ENCODE peak calls at places on chromosomes 1 and 21, in eight cellular contexts. One of them, this sample, is unnamed.

GRCh38 chr1:150389650-150390049 is 25.7 kb downstream of the RPRD2 start:
- DNase-seq in GM23248: peak
- DNase-seq in testis: no peak
- DNase-seq in H7: no peak
- DNase-seq in AG09309: no peak
- DNase-seq in cardiac muscle cell: no peak
- DNase-seq in neural progenitor cell: no peak
- DNase-seq in heart right ventricle: no peak
- DNase-seq in this sample: no peak

GRCh38 chr1:2645143-2645542 is 12.3 kb upstream of the MMEL1 start:
- DNase-seq in heart right ventricle: no peak
- DNase-seq in GM23248: no peak
- DNase-seq in AG09309: no peak
- DNase-seq in cardiac muscle cell: no peak
- DNase-seq in neural progenitor cell: no peak
- DNase-seq in H7: no peak
- DNase-seq in testis: no peak
- DNase-seq in this sample: no peak

GRCh38 chr1:211381481-211382181 is 55.0 kb downstream of the TRAF5 start:
- DNase-seq in GM23248: no peak
- DNase-seq in heart right ventricle: no peak
- DNase-seq in neural progenitor cell: no peak
- DNase-seq in H7: no peak
- DNase-seq in testis: no peak
- DNase-seq in cardiac muscle cell: no peak
- DNase-seq in AG09309: no peak
- DNase-seq in this sample: no peak

GRCh38 chr1:8347635-8348034 is 29.7 kb downstream of the SLC45A1 start:
- DNase-seq in AG09309: no peak
- DNase-seq in cardiac muscle cell: no peak
- DNase-seq in neural progenitor cell: no peak
- DNase-seq in heart right ventricle: peak
- DNase-seq in GM23248: no peak
- DNase-seq in testis: no peak
- DNase-seq in H7: no peak
- DNase-seq in this sample: no peak

GRCh38 chr1:187264995-187265602 is 436.4 kb downstream of the PLA2G4A start:
- DNase-seq in neural progenitor cell: peak
- DNase-seq in GM23248: peak
- DNase-seq in AG09309: no peak
- DNase-seq in testis: peak
- DNase-seq in heart right ventricle: no peak
- DNase-seq in H7: peak
- DNase-seq in cardiac muscle cell: peak
- DNase-seq in this sample: peak

GRCh38 chr1:168583571-168583970 is 7.2 kb downstream of the XCL1 start:
- DNase-seq in heart right ventricle: no peak
- DNase-seq in cardiac muscle cell: no peak
- DNase-seq in H7: no peak
- DNase-seq in GM23248: no peak
- DNase-seq in AG09309: no peak
- DNase-seq in testis: no peak
- DNase-seq in neural progenitor cell: no peak
- DNase-seq in this sample: no peak

GRCh38 chr1:25195835-25196234 is 36.5 kb downstream of the SYF2 start:
- DNase-seq in heart right ventricle: no peak
- DNase-seq in cardiac muscle cell: no peak
- DNase-seq in H7: no peak
- DNase-seq in neural progenitor cell: no peak
- DNase-seq in testis: no peak
- DNase-seq in AG09309: no peak
- DNase-seq in GM23248: no peak
- DNase-seq in this sample: no peak

GRCh38 chr1:218479436-218480115 is 134.4 kb downstream of the TGFB2 start:
- DNase-seq in cardiac muscle cell: peak
- DNase-seq in testis: no peak
- DNase-seq in AG09309: peak
- DNase-seq in heart right ventricle: no peak
- DNase-seq in neural progenitor cell: no peak
- DNase-seq in GM23248: peak
- DNase-seq in H7: no peak
- DNase-seq in this sample: peak

GRCh38 chr21:39114871-39115658 is 68.2 kb downstream of the PSMG1 start:
- DNase-seq in AG09309: no peak
- DNase-seq in testis: no peak
- DNase-seq in neural progenitor cell: no peak
- DNase-seq in GM23248: peak
- DNase-seq in cardiac muscle cell: peak
- DNase-seq in heart right ventricle: no peak
- DNase-seq in H7: no peak
- DNase-seq in this sample: no peak

GRCh38 chr1:9239622-9240401 is 5.2 kb downstream of the H6PD start:
- DNase-seq in neural progenitor cell: peak
- DNase-seq in GM23248: peak
- DNase-seq in heart right ventricle: peak
- DNase-seq in AG09309: peak
- DNase-seq in H7: no peak
- DNase-seq in cardiac muscle cell: peak
- DNase-seq in testis: peak
- DNase-seq in this sample: no peak

GRCh38 chr21:39125752-39126485 is 57.3 kb downstream of the PSMG1 start:
- DNase-seq in neural progenitor cell: peak
- DNase-seq in AG09309: no peak
- DNase-seq in heart right ventricle: no peak
- DNase-seq in cardiac muscle cell: peak
- DNase-seq in testis: peak
- DNase-seq in H7: peak
- DNase-seq in GM23248: peak
- DNase-seq in this sample: no peak

GRCh38 chr1:198919667-198920398 is 281.0 kb downstream of the PTPRC start:
- DNase-seq in GM23248: no peak
- DNase-seq in neural progenitor cell: no peak
- DNase-seq in heart right ventricle: no peak
- DNase-seq in AG09309: no peak
- DNase-seq in cardiac muscle cell: peak
- DNase-seq in testis: no peak
- DNase-seq in H7: no peak
- DNase-seq in this sample: no peak

DNA sequence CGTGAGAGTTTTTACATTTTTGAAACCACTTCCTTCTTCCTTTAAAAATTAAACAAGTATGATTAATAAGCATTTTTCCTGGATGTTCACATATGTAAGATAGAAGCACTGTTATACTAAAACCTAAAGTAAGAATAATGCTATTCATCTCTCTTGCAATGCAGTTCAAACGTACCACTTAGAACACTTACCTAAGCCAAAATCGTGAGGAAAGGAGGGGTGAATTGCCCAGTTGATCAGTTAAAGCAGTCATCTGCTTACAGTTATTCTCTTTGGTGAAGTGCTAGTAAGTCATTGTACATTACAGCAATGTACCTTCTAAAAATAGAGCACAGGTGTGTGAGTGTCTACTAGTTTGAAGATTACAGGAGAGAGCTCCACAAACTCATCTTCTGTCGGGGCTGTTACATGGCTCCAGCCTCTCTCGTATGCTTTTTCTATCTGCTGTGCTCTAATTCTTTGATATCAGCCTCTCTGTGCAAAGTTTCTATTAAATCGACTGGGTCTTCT is 3.4 kb downstream of the NCAM2 start:
- DNase-seq in GM23248: no peak
- DNase-seq in cardiac muscle cell: no peak
- DNase-seq in H7: no peak
- DNase-seq in testis: no peak
- DNase-seq in neural progenitor cell: no peak
- DNase-seq in heart right ventricle: no peak
- DNase-seq in AG09309: no peak
- DNase-seq in this sample: no peak
- H3K4me3 ChIP-seq in GM23248: no peak
- H3K4me3 ChIP-seq in cardiac muscle cell: no peak
- H3K4me3 ChIP-seq in H7: no peak
- H3K4me3 ChIP-seq in testis: no peak
- H3K4me3 ChIP-seq in neural progenitor cell: no peak
- H3K4me3 ChIP-seq in heart right ventricle: no peak
- H3K4me3 ChIP-seq in AG09309: no peak
- H3K4me3 ChIP-seq in this sample: no peak

GRCh38 chr1:193210991-193211390 is 24.6 kb upstream of the B3GALT2 start:
- DNase-seq in heart right ventricle: no peak
- DNase-seq in testis: no peak
- DNase-seq in cardiac muscle cell: no peak
- DNase-seq in H7: no peak
- DNase-seq in AG09309: no peak
- DNase-seq in GM23248: no peak
- DNase-seq in neural progenitor cell: no peak
- DNase-seq in this sample: no peak

GRCh38 chr1:193211539-193211938 is 25.1 kb upstream of the B3GALT2 start:
- DNase-seq in AG09309: peak
- DNase-seq in H7: no peak
- DNase-seq in GM23248: peak
- DNase-seq in heart right ventricle: no peak
- DNase-seq in neural progenitor cell: no peak
- DNase-seq in cardiac muscle cell: peak
- DNase-seq in testis: no peak
- DNase-seq in this sample: peak

GRCh38 chr1:193213998-193214397 is 27.6 kb upstream of the B3GALT2 start:
- DNase-seq in AG09309: no peak
- DNase-seq in testis: no peak
- DNase-seq in neural progenitor cell: no peak
- DNase-seq in GM23248: no peak
- DNase-seq in heart right ventricle: no peak
- DNase-seq in cardiac muscle cell: no peak
- DNase-seq in H7: no peak
- DNase-seq in this sample: no peak

GRCh38 chr1:193216920-193217319 is 30.5 kb upstream of the B3GALT2 start:
- DNase-seq in heart right ventricle: peak
- DNase-seq in cardiac muscle cell: no peak
- DNase-seq in GM23248: no peak
- DNase-seq in AG09309: no peak
- DNase-seq in H7: peak
- DNase-seq in testis: no peak
- DNase-seq in neural progenitor cell: peak
- DNase-seq in this sample: no peak

GRCh38 chr1:193212637-193213036 is 26.2 kb upstream of the B3GALT2 start:
- DNase-seq in GM23248: no peak
- DNase-seq in testis: no peak
- DNase-seq in H7: no peak
- DNase-seq in AG09309: no peak
- DNase-seq in cardiac muscle cell: no peak
- DNase-seq in heart right ventricle: no peak
- DNase-seq in neural progenitor cell: no peak
- DNase-seq in this sample: no peak
- H3K4me3 ChIP-seq in GM23248: no peak
- H3K4me3 ChIP-seq in testis: no peak
- H3K4me3 ChIP-seq in H7: no peak
- H3K4me3 ChIP-seq in AG09309: no peak
- H3K4me3 ChIP-seq in cardiac muscle cell: no peak
- H3K4me3 ChIP-seq in heart right ventricle: no peak
- H3K4me3 ChIP-seq in neural progenitor cell: no peak
- H3K4me3 ChIP-seq in this sample: no peak

GRCh38 chr1:54327386-54328116 is 78.6 kb downstream of the SSBP3 start:
- DNase-seq in cardiac muscle cell: no peak
- DNase-seq in GM23248: peak
- DNase-seq in AG09309: no peak
- DNase-seq in H7: peak
- DNase-seq in heart right ventricle: no peak
- DNase-seq in neural progenitor cell: no peak
- DNase-seq in testis: no peak
- DNase-seq in this sample: no peak

GRCh38 chr1:54324750-54325704 is 81.2 kb downstream of the SSBP3 start:
- DNase-seq in neural progenitor cell: no peak
- DNase-seq in AG09309: no peak
- DNase-seq in heart right ventricle: no peak
- DNase-seq in GM23248: no peak
- DNase-seq in cardiac muscle cell: peak
- DNase-seq in H7: no peak
- DNase-seq in testis: peak
- DNase-seq in this sample: no peak

GRCh38 chr1:54328117-54328636 is 78.0 kb downstream of the SSBP3 start:
- DNase-seq in H7: peak
- DNase-seq in heart right ventricle: no peak
- DNase-seq in cardiac muscle cell: no peak
- DNase-seq in testis: no peak
- DNase-seq in neural progenitor cell: no peak
- DNase-seq in AG09309: no peak
- DNase-seq in GM23248: no peak
- DNase-seq in this sample: no peak

GRCh38 chr1:54325705-54326461 is 80.3 kb downstream of the SSBP3 start:
- DNase-seq in GM23248: no peak
- DNase-seq in testis: no peak
- DNase-seq in AG09309: no peak
- DNase-seq in heart right ventricle: no peak
- DNase-seq in H7: peak
- DNase-seq in cardiac muscle cell: no peak
- DNase-seq in neural progenitor cell: no peak
- DNase-seq in this sample: no peak

GRCh38 chr1:54326577-54327385 is 79.4 kb downstream of the SSBP3 start:
- DNase-seq in AG09309: no peak
- DNase-seq in H7: peak
- DNase-seq in neural progenitor cell: no peak
- DNase-seq in GM23248: no peak
- DNase-seq in testis: no peak
- DNase-seq in cardiac muscle cell: no peak
- DNase-seq in heart right ventricle: no peak
- DNase-seq in this sample: no peak
- H3K4me3 ChIP-seq in AG09309: no peak
- H3K4me3 ChIP-seq in H7: no peak
- H3K4me3 ChIP-seq in neural progenitor cell: no peak
- H3K4me3 ChIP-seq in GM23248: no peak
- H3K4me3 ChIP-seq in testis: no peak
- H3K4me3 ChIP-seq in cardiac muscle cell: no peak
- H3K4me3 ChIP-seq in heart right ventricle: no peak
- H3K4me3 ChIP-seq in this sample: no peak

GRCh38 chr1:115118086-115118485 is 28.8 kb upstream of the TSPAN2 start:
- DNase-seq in GM23248: no peak
- DNase-seq in H7: no peak
- DNase-seq in neural progenitor cell: no peak
- DNase-seq in heart right ventricle: no peak
- DNase-seq in cardiac muscle cell: no peak
- DNase-seq in AG09309: no peak
- DNase-seq in testis: no peak
- DNase-seq in this sample: no peak

GRCh38 chr1:115118596-115118995 is 29.3 kb upstream of the TSPAN2 start:
- DNase-seq in GM23248: peak
- DNase-seq in H7: no peak
- DNase-seq in neural progenitor cell: no peak
- DNase-seq in testis: no peak
- DNase-seq in heart right ventricle: no peak
- DNase-seq in AG09309: no peak
- DNase-seq in cardiac muscle cell: no peak
- DNase-seq in this sample: no peak

GRCh38 chr1:115121793-115122192 is 32.5 kb upstream of the TSPAN2 start:
- DNase-seq in GM23248: no peak
- DNase-seq in H7: no peak
- DNase-seq in heart right ventricle: no peak
- DNase-seq in neural progenitor cell: no peak
- DNase-seq in cardiac muscle cell: no peak
- DNase-seq in testis: no peak
- DNase-seq in AG09309: no peak
- DNase-seq in this sample: no peak

GRCh38 chr1:115127539-115127938 is 38.2 kb upstream of the TSPAN2 start:
- DNase-seq in cardiac muscle cell: no peak
- DNase-seq in neural progenitor cell: no peak
- DNase-seq in H7: no peak
- DNase-seq in testis: no peak
- DNase-seq in heart right ventricle: no peak
- DNase-seq in GM23248: no peak
- DNase-seq in AG09309: no peak
- DNase-seq in this sample: no peak

GRCh38 chr1:115123116-115123515 is 33.8 kb upstream of the TSPAN2 start:
- DNase-seq in cardiac muscle cell: no peak
- DNase-seq in heart right ventricle: no peak
- DNase-seq in testis: no peak
- DNase-seq in neural progenitor cell: no peak
- DNase-seq in H7: no peak
- DNase-seq in GM23248: no peak
- DNase-seq in AG09309: no peak
- DNase-seq in this sample: no peak
- H3K4me3 ChIP-seq in cardiac muscle cell: no peak
- H3K4me3 ChIP-seq in heart right ventricle: no peak
- H3K4me3 ChIP-seq in testis: no peak
- H3K4me3 ChIP-seq in neural progenitor cell: no peak
- H3K4me3 ChIP-seq in H7: no peak
- H3K4me3 ChIP-seq in GM23248: no peak
- H3K4me3 ChIP-seq in AG09309: no peak
- H3K4me3 ChIP-seq in this sample: no peak